ENCODE peak calls at places on chromosomes 6 and 20, in seven cellular contexts. K, G, J, L, X, Y and I are unnamed samples.

GRCh38 chr6:111220383-111221031 is 133.2 kb downstream of the SLC16A10 start:
- ATAC-seq in K (no peak), G (no peak), J (no peak), L (no peak), X (no peak), Y (no peak), I (no peak)

GRCh38 chr6:150464966-150465365 is 96.2 kb downstream of the IYD start:
- ATAC-seq in K (no peak), G (no peak), J (no peak), L (no peak), X (no peak), Y (no peak), I (no peak)

GRCh38 chr20:46348231-46348803 is 40.0 kb upstream of the CDH22 start:
- ATAC-seq in K (peak), G (no peak), J (peak), L (peak), X (no peak), Y (peak), I (peak)

GRCh38 chr20:5689451-5689850 is 60.8 kb upstream of the SHLD1 start:
- ATAC-seq in K (no peak), G (no peak), J (no peak), L (no peak), X (no peak), Y (peak), I (no peak)

GRCh38 chr6:136103763-136104311 is 146.3 kb downstream of the MTFR2 start:
- ATAC-seq in K (peak), G (no peak), J (no peak), L (no peak), X (no peak), Y (peak), I (peak)

GRCh38 chr6:132713355-132714134 is at the start of gene VNN1:
- ATAC-seq in K (no peak), G (no peak), J (no peak), L (no peak), X (peak), Y (peak), I (peak)

GRCh38 chr6:150456466-150456865 is 87.7 kb downstream of the IYD start:
- ATAC-seq in K (no peak), G (no peak), J (no peak), L (peak), X (no peak), Y (no peak), I (no peak)

GRCh38 chr20:10547276-10548114 is 112.4 kb downstream of the SLX4IP start:
- ATAC-seq in K (no peak), G (no peak), J (no peak), L (peak), X (no peak), Y (no peak), I (no peak)

GRCh38 chr20:53635189-53635588 is 41.5 kb upstream of the ZNF217 start:
- ATAC-seq in K (no peak), G (peak), J (no peak), L (no peak), X (no peak), Y (no peak), I (no peak)

GRCh38 chr20:35826361-35826760 is 54.5 kb downstream of the PHF20 start:
- ATAC-seq in K (no peak), G (no peak), J (no peak), L (no peak), X (no peak), Y (no peak), I (no peak)

GRCh38 chr6:71851214-71851613 is 35.1 kb upstream of the RIMS1 start:
- ATAC-seq in K (no peak), G (no peak), J (no peak), L (no peak), X (no peak), Y (no peak), I (no peak)

GRCh38 chr6:71852951-71853350 is 33.4 kb upstream of the RIMS1 start:
- ATAC-seq in K (peak), G (no peak), J (no peak), L (no peak), X (no peak), Y (no peak), I (no peak)

DNA sequence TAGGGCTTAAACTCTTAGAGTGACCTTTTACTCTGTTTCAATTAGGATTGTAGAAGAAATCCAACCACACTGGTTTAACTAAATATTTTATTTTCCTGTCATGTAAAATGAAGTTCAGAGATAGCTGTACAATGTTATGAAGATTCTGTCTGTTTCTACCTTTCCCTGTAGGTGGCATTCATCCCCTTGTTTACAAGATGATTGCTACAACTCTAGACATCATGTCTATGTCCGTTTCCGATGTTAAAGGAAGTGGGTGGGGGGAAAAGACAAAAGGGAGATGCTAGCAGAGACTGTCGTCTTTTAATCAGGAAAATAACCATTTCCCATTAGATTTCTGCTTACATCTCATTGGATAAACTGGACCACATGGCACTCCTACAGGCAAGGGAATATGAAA is 30.9 kb upstream of the RIMS1 start:
- ATAC-seq in K (no peak), G (no peak), J (no peak), L (no peak), X (peak), Y (no peak), I (no peak)
- TF ChIP-seq CTCF in K (peak), G (peak), J (no peak), L (no peak), X (no peak), Y (no peak), I (no peak)

DNA sequence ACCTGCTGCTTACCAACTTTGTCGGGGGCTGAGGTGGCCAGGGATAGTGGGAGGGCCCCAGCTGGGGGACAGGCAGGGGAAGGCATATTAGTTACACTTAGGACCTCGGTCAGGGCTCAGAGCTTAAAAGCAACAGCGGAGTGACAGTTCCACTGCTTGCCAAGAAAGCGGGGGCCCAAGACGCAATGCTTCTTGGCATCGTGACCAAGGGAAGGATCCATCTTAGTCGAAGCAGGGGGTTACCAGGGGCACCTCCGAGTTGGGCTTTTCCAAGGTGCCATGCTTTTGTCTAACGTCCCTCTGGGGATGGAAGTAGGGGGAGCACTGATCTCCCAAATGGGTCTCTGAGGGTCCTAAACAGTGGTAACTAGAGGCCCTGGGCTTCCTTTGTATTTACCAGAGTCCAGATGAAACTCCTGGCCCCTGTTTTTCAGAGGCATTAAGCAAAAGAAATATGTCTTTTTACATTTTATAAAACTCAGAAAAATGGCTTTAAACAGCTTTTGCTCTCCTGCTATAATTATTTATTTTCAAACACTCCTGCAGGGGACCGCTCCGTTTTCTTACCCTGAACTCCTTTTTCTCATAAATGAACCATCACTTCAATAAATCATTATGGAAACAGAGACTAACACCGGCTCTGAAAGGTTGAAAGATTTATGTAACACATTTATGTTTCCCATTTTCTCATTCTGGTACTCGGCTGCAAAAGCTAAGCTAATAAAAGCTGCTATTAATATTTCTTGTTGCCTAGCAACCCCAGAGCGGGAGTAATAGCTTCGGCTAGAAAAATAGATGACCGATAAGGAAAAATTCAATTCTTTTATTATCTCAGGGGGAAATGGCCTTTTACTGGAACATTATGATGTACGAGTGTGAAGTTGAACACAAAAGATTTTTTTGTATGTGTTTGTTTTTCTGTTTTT is 100.4 kb downstream of the TOX2 start:
- ATAC-seq in K (no peak), G (no peak), J (no peak), L (no peak), X (no peak), Y (no peak), I (no peak)
- TF ChIP-seq POLR2AphosphoS5 in K (no peak), G (no peak), J (no peak), L (no peak), X (no peak), Y (no peak), I (peak)

GRCh38 chr20:23084282-23084844 is 1.8 kb downstream of the CD93 start:
- ATAC-seq in K (no peak), G (no peak), J (no peak), L (no peak), X (no peak), Y (no peak), I (no peak)

GRCh38 chr20:23081263-23081811 is 4.8 kb downstream of the CD93 start:
- ATAC-seq in K (no peak), G (no peak), J (no peak), L (no peak), X (no peak), Y (no peak), I (no peak)

GRCh38 chr20:23084845-23085355 is 1.2 kb downstream of the CD93 start:
- ATAC-seq in K (no peak), G (no peak), J (no peak), L (no peak), X (no peak), Y (no peak), I (peak)

GRCh38 chr20:23083553-23084220 is 2.4 kb downstream of the CD93 start:
- ATAC-seq in K (no peak), G (no peak), J (no peak), L (no peak), X (no peak), Y (no peak), I (no peak)

GRCh38 chr20:23082846-23083552 is 3.1 kb downstream of the CD93 start:
- ATAC-seq in K (peak), G (no peak), J (no peak), L (no peak), X (no peak), Y (peak), I (peak)
- H3K4me3 ChIP-seq in K (no peak), G (no peak), J (no peak), L (no peak), X (no peak), Y (peak), I (no peak)

DNA sequence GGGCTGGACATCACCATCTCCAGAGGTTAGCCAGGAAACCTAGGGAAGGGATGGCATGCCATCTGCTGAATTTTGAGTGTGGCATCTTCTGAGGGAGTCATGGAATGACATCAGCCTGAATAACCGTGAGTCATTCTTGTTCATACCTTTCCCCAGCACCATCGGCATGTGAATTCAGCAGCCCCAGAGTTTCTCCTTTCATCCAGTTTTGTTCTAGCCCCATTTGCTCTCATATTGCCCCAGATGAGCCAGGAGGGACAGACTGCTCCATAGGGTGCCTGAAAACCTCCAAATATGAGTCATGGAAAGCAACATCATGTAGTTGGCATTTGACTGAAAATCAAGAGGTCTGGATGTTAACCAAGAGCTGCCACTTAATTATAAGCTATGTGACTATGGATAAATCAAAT is 219.2 kb upstream of the SGK1 start:
- ATAC-seq in K (no peak), G (peak), J (no peak), L (peak), X (no peak), Y (no peak), I (no peak)
- TF ChIP-seq CTCF in K (no peak), G (no peak), J (no peak), L (no peak), X (no peak), Y (no peak), I (no peak)

GRCh38 chr6:19465760-19466159 is 371.4 kb upstream of the ID4 start:
- ATAC-seq in K (no peak), G (peak), J (no peak), L (no peak), X (no peak), Y (peak), I (peak)
- TF ChIP-seq POLR2AphosphoS5 in K (no peak), G (peak), J (no peak), L (no peak), X (no peak), Y (no peak), I (no peak)

DNA sequence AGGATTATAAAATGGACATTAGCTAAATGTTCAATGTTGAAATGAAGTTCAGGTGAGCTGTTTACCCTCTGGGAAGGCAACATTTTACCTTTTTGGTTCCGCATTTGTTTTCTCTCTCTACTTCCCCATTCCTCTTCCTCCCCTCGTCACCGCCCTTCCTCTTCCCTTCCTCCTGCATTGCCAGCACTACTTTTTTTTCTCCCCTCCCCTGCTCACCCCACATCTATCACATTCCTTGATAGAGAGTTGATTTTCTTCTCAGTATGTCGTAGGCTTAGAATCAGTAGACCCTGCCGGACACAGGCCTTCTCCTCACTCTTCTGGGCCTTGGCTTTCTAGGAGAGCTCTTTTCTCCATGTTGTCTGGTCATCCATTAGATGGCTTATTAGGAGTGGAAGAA is 90.7 kb downstream of the DTD1 start:
- ATAC-seq in K (no peak), G (no peak), J (no peak), L (no peak), X (no peak), Y (no peak), I (no peak)
- H3K4me3 ChIP-seq in K (no peak), G (no peak), J (no peak), L (no peak), X (no peak), Y (no peak), I (no peak)

DNA sequence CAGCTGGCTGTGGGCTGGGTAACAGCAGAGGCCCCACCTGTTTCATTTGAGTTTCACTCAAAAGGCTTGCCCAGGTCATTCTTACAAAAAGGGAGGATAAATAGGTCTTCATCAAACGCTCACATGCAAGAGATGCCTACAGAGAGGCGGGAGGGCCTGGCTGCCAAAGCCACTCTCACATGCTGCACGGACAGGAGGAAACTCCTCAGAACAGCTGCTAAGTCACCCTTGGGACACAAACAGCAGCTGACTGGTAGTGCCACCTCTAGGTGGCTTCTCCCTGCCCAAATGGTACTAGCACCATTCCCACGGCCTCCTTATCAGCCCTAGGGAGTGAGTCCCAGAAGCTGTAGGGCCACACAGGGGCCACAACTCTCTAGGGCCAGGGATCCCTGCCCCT is 23.8 kb downstream of the SLC22A23 start:
- ATAC-seq in K (no peak), G (peak), J (no peak), L (peak), X (peak), Y (no peak), I (no peak)
- TF ChIP-seq CTCF in K (no peak), G (no peak), J (no peak), L (peak), X (peak), Y (no peak), I (no peak)

GRCh38 chr6:56510984-56511531 is 131.6 kb downstream of the DST start:
- ATAC-seq in K (no peak), G (no peak), J (peak), L (no peak), X (no peak), Y (peak), I (no peak)
- TF ChIP-seq POLR2AphosphoS5 in K (no peak), G (no peak), J (peak), L (no peak), X (no peak), Y (no peak), I (peak)

GRCh38 chr6:66232890-66233289 is 525.9 kb upstream of the EYS start:
- ATAC-seq in K (no peak), G (no peak), J (no peak), L (no peak), X (no peak), Y (no peak), I (no peak)
- H3K4me3 ChIP-seq in K (no peak), G (no peak), J (no peak), L (no peak), X (no peak), Y (no peak), I (no peak)